ENCODE peak calls at places on chromosome 7, in six cellular contexts. E, C, R, J, A and K are unnamed samples.

GRCh38 chr7:855686-856369 is 20.5 kb upstream of the GET4 start:
- DNase-seq in E (no peak), C (no peak), R (no peak), J (no peak), A (no peak), K (no peak)

GRCh38 chr7:16881809-16882208 is at the start of gene AGR3:
- DNase-seq in E (no peak), C (no peak), R (no peak), J (no peak), A (no peak), K (no peak)

GRCh38 chr7:36939816-36940215 is 215.5 kb upstream of the AOAH start:
- DNase-seq in E (no peak), C (no peak), R (no peak), J (no peak), A (no peak), K (no peak)

GRCh38 chr7:128922496-128923410 is 12.2 kb upstream of the KCP start:
- DNase-seq in E (no peak), C (no peak), R (no peak), J (peak; percentile 5), A (peak; percentile 48), K (no peak)

GRCh38 chr7:117217121-117217520 is 105.7 kb downstream of the WNT2 start:
- DNase-seq in E (no peak), C (no peak), R (no peak), J (no peak), A (no peak), K (no peak)

GRCh38 chr7:144513332-144513731 is 109.8 kb upstream of the NOBOX start:
- DNase-seq in E (no peak), C (peak; percentile 35), R (peak; percentile 13), J (no peak), A (no peak), K (no peak)

GRCh38 chr7:32256376-32256775 is 186.2 kb upstream of the PDE1C start:
- DNase-seq in E (no peak), C (no peak), R (no peak), J (no peak), A (no peak), K (no peak)

GRCh38 chr7:111080495-111081105 is 10.3 kb upstream of the LRRN3 start:
- DNase-seq in E (no peak), C (no peak), R (no peak), J (no peak), A (no peak), K (no peak)

GRCh38 chr7:917255-918117 is 37.0 kb downstream of the ADAP1 start:
- DNase-seq in E (no peak), C (no peak), R (no peak), J (peak; percentile 13), A (peak; percentile 41), K (no peak)

GRCh38 chr7:139492293-139492692 is 8.8 kb upstream of the KLRG2 start:
- DNase-seq in E (no peak), C (no peak), R (no peak), J (no peak), A (no peak), K (no peak)

GRCh38 chr7:33554046-33554445 is 351.3 kb upstream of the BMPER start:
- DNase-seq in E (no peak), C (no peak), R (no peak), J (no peak), A (no peak), K (no peak)

GRCh38 chr7:13989138-13989943 is at the start of gene ETV1:
- DNase-seq in E (peak; percentile 89), C (no peak), R (peak; percentile 65), J (peak; percentile 35), A (peak; percentile 75), K (no peak)

GRCh38 chr7:130446285-130446684 is 5.5 kb upstream of the CEP41 start:
- DNase-seq in E (no peak), C (no peak), R (no peak), J (no peak), A (no peak), K (no peak)

GRCh38 chr7:53340220-53340619 is 304.8 kb downstream of the POM121L12 start:
- DNase-seq in E (no peak), C (no peak), R (no peak), J (no peak), A (no peak), K (no peak)

GRCh38 chr7:19442016-19442785 is 266.6 kb downstream of the POLR1F start:
- DNase-seq in E (peak; percentile 23), C (peak; percentile 50), R (peak; percentile 15), J (no peak), A (no peak), K (no peak)

GRCh38 chr7:130350945-130351663 is 6.5 kb downstream of the CPA5 start:
- DNase-seq in E (no peak), C (no peak), R (no peak), J (no peak), A (peak; percentile 80), K (peak; percentile 54)

DNA sequence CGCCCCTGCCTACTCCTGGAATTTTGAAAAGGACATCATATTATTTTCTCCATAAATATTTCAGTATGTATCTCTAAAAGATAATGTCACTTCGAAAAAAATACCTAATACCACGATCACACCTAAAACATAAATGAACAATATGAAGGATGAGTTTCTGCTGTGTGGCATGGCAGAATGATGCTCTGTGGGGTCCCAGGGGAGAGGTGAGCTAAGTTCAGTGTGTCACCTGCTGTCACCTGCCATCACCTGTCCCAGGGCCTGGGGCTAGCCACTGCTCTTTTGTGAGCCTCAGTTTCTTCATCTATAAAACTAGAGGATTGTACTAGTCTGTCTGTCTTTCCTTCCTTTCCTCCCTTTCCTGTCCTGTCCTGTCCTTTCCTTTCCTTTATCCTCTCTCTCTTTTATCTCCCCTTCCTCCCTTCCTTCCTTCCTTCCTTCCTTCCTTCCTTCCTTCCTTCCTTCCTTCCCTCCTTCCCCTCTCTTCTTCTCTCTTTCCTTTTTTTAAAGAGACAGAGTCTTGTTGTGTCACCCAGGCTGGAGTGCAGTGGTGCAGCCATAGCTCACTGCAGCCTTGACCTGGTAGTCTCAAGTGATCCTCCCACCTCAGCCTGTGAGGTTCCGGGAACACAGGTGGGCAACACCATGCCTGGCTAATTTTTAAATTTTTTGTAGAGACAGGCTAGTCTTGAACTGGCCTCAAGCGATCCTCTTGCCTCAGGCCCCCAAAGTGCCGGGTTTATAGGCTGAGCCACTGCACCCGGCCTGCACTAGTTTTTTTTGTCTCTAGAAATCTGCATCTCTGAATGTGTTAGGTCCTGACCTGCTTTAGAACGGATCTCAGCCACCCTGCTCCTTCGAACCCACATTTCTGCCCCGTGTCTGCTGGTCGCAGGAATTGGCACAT is 43.1 kb downstream of the CUX1 start:
- DNase-seq in E (no peak), C (no peak), R (no peak), J (no peak), A (no peak), K (no peak)
- TF ChIP-seq POLR2AphosphoS5 in E (no peak), C (no peak), R (no peak), J (no peak), A (no peak), K (no peak)

DNA sequence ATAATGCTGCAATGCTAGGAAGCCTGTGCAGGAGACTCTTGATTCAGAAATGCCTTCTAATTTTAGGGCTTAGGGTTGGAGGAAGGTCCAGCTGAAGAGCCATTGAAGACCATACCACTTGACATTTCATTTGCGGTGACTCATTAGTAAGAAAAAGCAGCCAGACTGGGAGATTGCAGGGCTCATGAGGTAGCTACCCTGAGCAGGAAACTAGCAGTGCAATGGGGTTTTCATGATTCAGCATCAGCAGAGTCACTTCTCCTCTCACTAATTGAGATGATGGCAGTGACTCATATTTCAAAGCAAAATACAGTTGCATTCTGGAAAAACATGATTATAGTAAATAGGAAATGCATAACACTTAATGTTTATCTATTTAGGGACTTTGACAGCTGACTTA is 434.1 kb downstream of the DNAJB9 start:
- DNase-seq in E (peak; percentile 7), C (no peak), R (no peak), J (no peak), A (no peak), K (no peak)
- TF ChIP-seq POLR2AphosphoS5 in E (no peak), C (no peak), R (no peak), J (no peak), A (no peak), K (no peak)

GRCh38 chr7:15687645-15688025 is 1.2 kb upstream of the MEOX2 start:
- DNase-seq in E (no peak), C (no peak), R (no peak), J (no peak), A (no peak), K (no peak)

GRCh38 chr7:15685358-15686181 is 913 bp downstream of the MEOX2 start:
- DNase-seq in E (no peak), C (no peak), R (no peak), J (no peak), A (no peak), K (no peak)

GRCh38 chr7:15684834-15685233 is 1.6 kb downstream of the MEOX2 start:
- DNase-seq in E (no peak), C (no peak), R (no peak), J (no peak), A (no peak), K (no peak)

GRCh38 chr7:15686957-15687644 is 618 bp upstream of the MEOX2 start:
- DNase-seq in E (no peak), C (no peak), R (no peak), J (no peak), A (no peak), K (no peak)

DNA sequence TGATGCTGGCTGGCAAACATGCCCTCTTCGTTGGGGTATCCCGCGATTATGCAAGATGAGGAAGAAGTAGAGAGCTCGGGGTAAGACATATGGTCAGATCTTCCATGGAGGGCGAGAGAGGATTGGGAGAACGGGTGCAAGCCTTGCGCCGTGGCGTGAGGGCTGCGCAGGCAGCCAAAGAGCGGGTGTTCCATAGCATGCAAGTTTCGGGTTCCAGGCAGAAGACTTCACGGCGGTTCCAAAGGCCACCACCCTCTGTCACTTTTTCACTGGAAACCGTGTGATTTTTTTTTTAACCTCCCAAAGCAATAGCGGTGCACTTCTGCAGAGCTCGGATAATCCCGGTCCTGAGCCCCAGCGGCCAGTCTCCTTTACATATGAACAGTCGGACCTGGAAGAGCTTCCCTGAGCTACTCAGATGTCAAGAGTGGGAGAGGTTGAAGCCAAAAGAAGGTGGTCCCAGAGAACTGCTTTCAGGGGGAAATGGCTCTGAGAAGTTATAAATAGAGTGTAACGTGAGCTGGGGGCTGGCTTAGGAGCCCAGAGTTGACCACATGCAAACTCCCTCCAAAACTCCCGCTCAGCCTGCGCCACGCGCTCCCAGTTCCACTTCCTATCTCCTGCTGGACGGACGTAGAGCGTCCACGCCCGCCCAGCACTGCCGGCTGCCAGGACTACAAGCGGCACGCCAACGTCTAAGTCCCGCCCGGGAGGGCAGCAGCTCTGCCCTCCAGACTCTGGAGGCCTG is at the start of gene MEOX2:
- DNase-seq in E (no peak), C (no peak), R (no peak), J (peak; percentile 44), A (no peak), K (no peak)
- TF ChIP-seq POLR2AphosphoS5 in E (no peak), C (no peak), R (no peak), J (peak; percentile 55), A (peak; percentile 48), K (no peak)

GRCh38 chr7:90211391-90212148 is at the start of gene STEAP2:
- DNase-seq in E (peak; percentile 86), C (peak; percentile 82), R (peak; percentile 24), J (peak; percentile 89), A (peak; percentile 90), K (peak; percentile 27)

GRCh38 chr7:90216080-90216674 is 4.6 kb downstream of the STEAP2 start:
- DNase-seq in E (no peak), C (no peak), R (no peak), J (no peak), A (no peak), K (no peak)

GRCh38 chr7:90212149-90212495 is 582 bp downstream of the STEAP2 start:
- DNase-seq in E (no peak), C (no peak), R (no peak), J (no peak), A (no peak), K (no peak)

GRCh38 chr7:90213521-90213920 is 2.0 kb downstream of the STEAP2 start:
- DNase-seq in E (no peak), C (no peak), R (no peak), J (no peak), A (no peak), K (no peak)

GRCh38 chr7:90216771-90217170 is 5.2 kb downstream of the STEAP2 start:
- DNase-seq in E (no peak), C (no peak), R (no peak), J (no peak), A (no peak), K (no peak)
- TF ChIP-seq POLR2AphosphoS5 in E (no peak), C (no peak), R (no peak), J (no peak), A (no peak), K (no peak)